ENCODE peak calls at places on chromosomes 2 and 18, in ten cellular contexts. O, E, N, A, T, V, B, L, C and M are unnamed samples.

GRCh38 chr2:224947566-224947965 is 94.7 kb downstream of the DOCK10 start:
- DNase-seq in O (no peak), E (no peak), N (no peak), A (no peak), T (no peak), V (no peak), B (no peak), L (no peak), C (no peak), M (no peak)

GRCh38 chr18:74050807-74051206 is 96.8 kb downstream of the FBXO15 start:
- DNase-seq in O (no peak), E (no peak), N (no peak), A (no peak), T (no peak), V (peak), B (no peak), L (no peak), C (no peak), M (no peak)

GRCh38 chr2:190216829-190217228 is 102.8 kb downstream of the HIBCH start:
- DNase-seq in O (no peak), E (peak), N (no peak), A (peak), T (no peak), V (no peak), B (peak), L (peak), C (no peak), M (peak)

GRCh38 chr2:10460366-10460796 is 12.3 kb upstream of the ODC1 start:
- DNase-seq in O (no peak), E (no peak), N (no peak), A (no peak), T (no peak), V (no peak), B (no peak), L (no peak), C (no peak), M (no peak)

GRCh38 chr18:22831441-22831904 is 101.7 kb upstream of the RBBP8 start:
- DNase-seq in O (no peak), E (no peak), N (no peak), A (no peak), T (no peak), V (no peak), B (no peak), L (no peak), C (no peak), M (no peak)

GRCh38 chr18:72866901-72867701 is 686 bp downstream of the NETO1 start:
- DNase-seq in O (no peak), E (no peak), N (peak), A (no peak), T (peak), V (no peak), B (peak), L (no peak), C (peak), M (no peak)

GRCh38 chr2:162301151-162301804 is 17.2 kb downstream of the IFIH1 start:
- DNase-seq in O (peak), E (peak), N (peak), A (peak), T (peak), V (peak), B (peak), L (peak), C (peak), M (no peak)

GRCh38 chr18:54284967-54285785 is 15.9 kb downstream of the POLI start:
- DNase-seq in O (peak), E (no peak), N (no peak), A (peak), T (peak), V (no peak), B (no peak), L (peak), C (peak), M (no peak)

GRCh38 chr2:26576565-26577441 is 64.4 kb downstream of the CIB4 start:
- DNase-seq in O (no peak), E (no peak), N (no peak), A (peak), T (no peak), V (no peak), B (no peak), L (no peak), C (no peak), M (no peak)

GRCh38 chr2:211534655-211535054 is 978.3 kb downstream of the CPS1 start:
- DNase-seq in O (no peak), E (no peak), N (no peak), A (peak), T (no peak), V (no peak), B (no peak), L (no peak), C (no peak), M (no peak)

GRCh38 chr2:191950132-191950885 is 103.4 kb upstream of the CAVIN2 start:
- DNase-seq in O (peak), E (peak), N (no peak), A (no peak), T (no peak), V (no peak), B (no peak), L (no peak), C (no peak), M (no peak)

GRCh38 chr2:27501042-27501441 is 4.4 kb downstream of the GCKR start:
- DNase-seq in O (no peak), E (no peak), N (no peak), A (no peak), T (no peak), V (no peak), B (no peak), L (no peak), C (no peak), M (no peak)

GRCh38 chr2:137838255-137839092 is 125.8 kb upstream of the HNMT start:
- DNase-seq in O (peak), E (peak), N (peak), A (no peak), T (no peak), V (peak), B (peak), L (no peak), C (no peak), M (no peak)

GRCh38 chr2:88080545-88080944 is 12.9 kb downstream of the SMYD1 start:
- DNase-seq in O (no peak), E (no peak), N (no peak), A (no peak), T (no peak), V (no peak), B (no peak), L (no peak), C (no peak), M (no peak)

GRCh38 chr2:26412091-26412673 is 10.5 kb downstream of the DRC1 start:
- DNase-seq in O (no peak), E (peak), N (no peak), A (no peak), T (no peak), V (no peak), B (no peak), L (no peak), C (no peak), M (no peak)

GRCh38 chr2:118185210-118186109 is 97.2 kb downstream of the INSIG2 start:
- DNase-seq in O (no peak), E (no peak), N (peak), A (peak), T (peak), V (no peak), B (peak), L (peak), C (peak), M (no peak)

GRCh38 chr2:42978887-42979415 is 186.6 kb upstream of the HAAO start:
- DNase-seq in O (no peak), E (no peak), N (no peak), A (no peak), T (no peak), V (no peak), B (no peak), L (no peak), C (no peak), M (no peak)

GRCh38 chr2:152623076-152623740 is 94.1 kb downstream of the PRPF40A start:
- DNase-seq in O (no peak), E (no peak), N (no peak), A (no peak), T (no peak), V (no peak), B (no peak), L (no peak), C (no peak), M (no peak)

GRCh38 chr2:24704682-24705081 is 88.5 kb downstream of the PTRHD1 start:
- DNase-seq in O (no peak), E (no peak), N (no peak), A (no peak), T (no peak), V (no peak), B (no peak), L (no peak), C (no peak), M (no peak)

GRCh38 chr2:63432373-63432772 is 155.9 kb downstream of the WDPCP start:
- DNase-seq in O (no peak), E (no peak), N (no peak), A (no peak), T (no peak), V (peak), B (no peak), L (no peak), C (no peak), M (no peak)

GRCh38 chr18:22604390-22604985 is 186.8 kb upstream of the CTAGE1 start:
- DNase-seq in O (no peak), E (no peak), N (no peak), A (peak), T (no peak), V (no peak), B (no peak), L (no peak), C (no peak), M (no peak)

GRCh38 chr2:72953976-72954375 is 36.7 kb downstream of the EMX1 start:
- DNase-seq in O (no peak), E (no peak), N (no peak), A (peak), T (no peak), V (no peak), B (no peak), L (peak), C (no peak), M (no peak)

GRCh38 chr2:112577756-112578155 is 6.7 kb upstream of the CHCHD5 start:
- DNase-seq in O (peak), E (no peak), N (no peak), A (no peak), T (no peak), V (no peak), B (no peak), L (no peak), C (no peak), M (no peak)

GRCh38 chr2:60746318-60746717 is 9.8 kb upstream of the PAPOLG start:
- DNase-seq in O (peak), E (no peak), N (no peak), A (no peak), T (no peak), V (no peak), B (no peak), L (no peak), C (no peak), M (no peak)

GRCh38 chr2:20650412-20650879 is 452 bp downstream of the HS1BP3 start:
- DNase-seq in O (peak), E (peak), N (no peak), A (no peak), T (peak), V (no peak), B (no peak), L (no peak), C (peak), M (no peak)

GRCh38 chr18:70931942-70932814 is 643.3 kb downstream of the SOCS6 start:
- DNase-seq in O (peak), E (no peak), N (no peak), A (no peak), T (no peak), V (no peak), B (no peak), L (no peak), C (no peak), M (no peak)

GRCh38 chr2:108325756-108326155 is 37.1 kb downstream of the SULT1C2 start:
- DNase-seq in O (peak), E (no peak), N (no peak), A (no peak), T (no peak), V (no peak), B (no peak), L (no peak), C (no peak), M (no peak)